ENCODE peak calls at places on chromosome 19, in four cellular contexts. J, M, Q and C are unnamed samples.

GRCh38 chr19:7293795-7294570 is at the start of gene INSR:
- DNase-seq in J (peak), M (no peak), Q (peak), C (peak)

GRCh38 chr19:18149596-18149975 is 3.4 kb upstream of the PIK3R2 start:
- DNase-seq in J (no peak), M (no peak), Q (no peak), C (no peak)

GRCh38 chr19:5292843-5293606 is 47.6 kb downstream of the PTPRS start:
- DNase-seq in J (peak), M (peak), Q (peak), C (peak)

GRCh38 chr19:10887616-10888367 is 16.4 kb downstream of the CARM1 start:
- DNase-seq in M (no peak), Q (no peak), J (no peak), C (no peak)

GRCh38 chr19:55526216-55527196 is 10.4 kb downstream of the SBK2 start:
- DNase-seq in J (no peak), Q (no peak), M (no peak), C (peak)

GRCh38 chr19:39916236-39916635 is 18.2 kb downstream of the FCGBP start:
- DNase-seq in Q (peak), M (no peak), J (no peak), C (no peak)

GRCh38 chr19:12867120-12868099 is 13.8 kb downstream of the DNASE2 start:
- DNase-seq in M (peak), Q (no peak), J (peak), C (peak)

GRCh38 chr19:9531933-9532332 is 6.5 kb downstream of the ZNF426 start:
- DNase-seq in J (no peak), M (no peak), Q (no peak), C (no peak)

GRCh38 chr19:29277107-29277506 is 64.2 kb upstream of the UQCRFS1 start:
- DNase-seq in J (peak), Q (no peak), M (peak), C (no peak)